ENCODE peak calls at places on chromosomes 11 and 22, in ten cellular contexts. One of them, this sample, is unnamed.
A peak's percentile ranks its signal among the peaks of the same experiment; 100 is the strongest.

GRCh38 chr11:111530091-111530490 is 10.4 kb upstream of the LAYN start:
- DNase-seq in ovary: no peak
- DNase-seq in HTR-8/SVneo: no peak
- DNase-seq in psoas muscle: no peak
- DNase-seq in tibial artery: no peak
- DNase-seq in transverse colon: no peak
- DNase-seq in left cardiac atrium: no peak
- DNase-seq in MCF 10A: no peak
- DNase-seq in HFF-Myc: no peak
- DNase-seq in left colon: no peak
- DNase-seq in this sample: no peak

GRCh38 chr11:15742626-15743243 is 613.6 kb downstream of the SOX6 start:
- DNase-seq in left cardiac atrium: no peak
- DNase-seq in psoas muscle: no peak
- DNase-seq in MCF 10A: no peak
- DNase-seq in transverse colon: no peak
- DNase-seq in HTR-8/SVneo: no peak
- DNase-seq in ovary: no peak
- DNase-seq in HFF-Myc: no peak
- DNase-seq in left colon: no peak
- DNase-seq in tibial artery: no peak
- DNase-seq in this sample: no peak

GRCh38 chr22:45994516-45995404 is 17.8 kb upstream of the WNT7B start:
- DNase-seq in left cardiac atrium: peak; percentile 85
- DNase-seq in tibial artery: peak; percentile 85
- DNase-seq in HTR-8/SVneo: peak; percentile 81
- DNase-seq in HFF-Myc: no peak
- DNase-seq in left colon: peak; percentile 58
- DNase-seq in ovary: peak; percentile 86
- DNase-seq in MCF 10A: peak; percentile 78
- DNase-seq in psoas muscle: peak; percentile 87
- DNase-seq in transverse colon: peak; percentile 83
- DNase-seq in this sample: no peak

GRCh38 chr11:12534549-12534948 is 139.7 kb upstream of the TEAD1 start:
- DNase-seq in ovary: no peak
- DNase-seq in left colon: no peak
- DNase-seq in transverse colon: no peak
- DNase-seq in MCF 10A: no peak
- DNase-seq in HTR-8/SVneo: no peak
- DNase-seq in tibial artery: no peak
- DNase-seq in psoas muscle: no peak
- DNase-seq in HFF-Myc: no peak
- DNase-seq in left cardiac atrium: no peak
- DNase-seq in this sample: no peak

GRCh38 chr22:48218889-48219420 is 1456.5 kb downstream of the TBC1D22A start:
- DNase-seq in psoas muscle: no peak
- DNase-seq in HTR-8/SVneo: no peak
- DNase-seq in left cardiac atrium: no peak
- DNase-seq in ovary: no peak
- DNase-seq in MCF 10A: no peak
- DNase-seq in transverse colon: no peak
- DNase-seq in tibial artery: no peak
- DNase-seq in left colon: no peak
- DNase-seq in HFF-Myc: no peak
- DNase-seq in this sample: no peak

GRCh38 chr11:15286465-15286864 is 171.7 kb downstream of the INSC start:
- DNase-seq in MCF 10A: no peak
- DNase-seq in psoas muscle: no peak
- DNase-seq in tibial artery: no peak
- DNase-seq in transverse colon: no peak
- DNase-seq in left cardiac atrium: no peak
- DNase-seq in ovary: no peak
- DNase-seq in HTR-8/SVneo: no peak
- DNase-seq in left colon: no peak
- DNase-seq in HFF-Myc: no peak
- DNase-seq in this sample: no peak

GRCh38 chr22:50274311-50274710 is 4.1 kb upstream of the MAPK11 start:
- DNase-seq in left cardiac atrium: peak; percentile 61
- DNase-seq in psoas muscle: peak; percentile 55
- DNase-seq in HFF-Myc: no peak
- DNase-seq in HTR-8/SVneo: no peak
- DNase-seq in MCF 10A: peak; percentile 56
- DNase-seq in left colon: no peak
- DNase-seq in transverse colon: peak; percentile 66
- DNase-seq in ovary: peak; percentile 68
- DNase-seq in tibial artery: no peak
- DNase-seq in this sample: no peak

GRCh38 chr22:49979587-49980264 is 19.2 kb downstream of the PIM3 start:
- DNase-seq in HFF-Myc: no peak
- DNase-seq in MCF 10A: peak; percentile 66
- DNase-seq in HTR-8/SVneo: no peak
- DNase-seq in ovary: no peak
- DNase-seq in transverse colon: peak; percentile 53
- DNase-seq in psoas muscle: no peak
- DNase-seq in left cardiac atrium: peak; percentile 38
- DNase-seq in left colon: no peak
- DNase-seq in tibial artery: peak; percentile 25
- DNase-seq in this sample: no peak

GRCh38 chr11:29482510-29482909 is 534.3 kb downstream of the KCNA4 start:
- DNase-seq in left cardiac atrium: no peak
- DNase-seq in MCF 10A: no peak
- DNase-seq in HTR-8/SVneo: no peak
- DNase-seq in transverse colon: no peak
- DNase-seq in left colon: no peak
- DNase-seq in psoas muscle: no peak
- DNase-seq in ovary: no peak
- DNase-seq in tibial artery: no peak
- DNase-seq in HFF-Myc: no peak
- DNase-seq in this sample: no peak

GRCh38 chr11:35180311-35181233 is 41.6 kb downstream of the CD44 start:
- DNase-seq in left colon: no peak
- DNase-seq in MCF 10A: no peak
- DNase-seq in tibial artery: no peak
- DNase-seq in left cardiac atrium: no peak
- DNase-seq in HTR-8/SVneo: no peak
- DNase-seq in HFF-Myc: no peak
- DNase-seq in psoas muscle: no peak
- DNase-seq in ovary: no peak
- DNase-seq in transverse colon: no peak
- DNase-seq in this sample: no peak

GRCh38 chr11:119041821-119042514 is 11.3 kb upstream of the SLC37A4 start:
- DNase-seq in transverse colon: no peak
- DNase-seq in ovary: no peak
- DNase-seq in MCF 10A: no peak
- DNase-seq in left colon: no peak
- DNase-seq in tibial artery: no peak
- DNase-seq in HFF-Myc: no peak
- DNase-seq in left cardiac atrium: no peak
- DNase-seq in HTR-8/SVneo: no peak
- DNase-seq in psoas muscle: no peak
- DNase-seq in this sample: no peak

GRCh38 chr11:63017306-63017974 is 1.8 kb upstream of the SLC22A8 start:
- DNase-seq in HTR-8/SVneo: no peak
- DNase-seq in tibial artery: no peak
- DNase-seq in left cardiac atrium: no peak
- DNase-seq in HFF-Myc: no peak
- DNase-seq in psoas muscle: no peak
- DNase-seq in MCF 10A: no peak
- DNase-seq in transverse colon: no peak
- DNase-seq in ovary: no peak
- DNase-seq in left colon: no peak
- DNase-seq in this sample: no peak

GRCh38 chr11:45809456-45810395 is 4.8 kb downstream of the SLC35C1 start:
- DNase-seq in transverse colon: no peak
- DNase-seq in MCF 10A: no peak
- DNase-seq in psoas muscle: no peak
- DNase-seq in tibial artery: no peak
- DNase-seq in HFF-Myc: no peak
- DNase-seq in left colon: peak; percentile 16
- DNase-seq in HTR-8/SVneo: no peak
- DNase-seq in left cardiac atrium: no peak
- DNase-seq in ovary: no peak
- DNase-seq in this sample: no peak

GRCh38 chr11:44356351-44356750 is 46.4 kb upstream of the ALX4 start:
- DNase-seq in tibial artery: no peak
- DNase-seq in transverse colon: no peak
- DNase-seq in left colon: no peak
- DNase-seq in ovary: no peak
- DNase-seq in left cardiac atrium: no peak
- DNase-seq in psoas muscle: no peak
- DNase-seq in HTR-8/SVneo: no peak
- DNase-seq in MCF 10A: no peak
- DNase-seq in HFF-Myc: no peak
- DNase-seq in this sample: no peak

GRCh38 chr11:64180871-64181270 is 5.1 kb upstream of the STIP1 start:
- DNase-seq in transverse colon: no peak
- DNase-seq in left colon: no peak
- DNase-seq in ovary: no peak
- DNase-seq in HFF-Myc: no peak
- DNase-seq in tibial artery: no peak
- DNase-seq in MCF 10A: no peak
- DNase-seq in psoas muscle: no peak
- DNase-seq in HTR-8/SVneo: no peak
- DNase-seq in left cardiac atrium: no peak
- DNase-seq in this sample: no peak

GRCh38 chr11:76244311-76245061 is 38.2 kb upstream of the WNT11 start:
- DNase-seq in transverse colon: no peak
- DNase-seq in HTR-8/SVneo: no peak
- DNase-seq in left colon: no peak
- DNase-seq in psoas muscle: peak; percentile 9
- DNase-seq in ovary: no peak
- DNase-seq in HFF-Myc: no peak
- DNase-seq in tibial artery: no peak
- DNase-seq in left cardiac atrium: no peak
- DNase-seq in MCF 10A: no peak
- DNase-seq in this sample: no peak

GRCh38 chr11:92384316-92384715 is 159.7 kb downstream of the FAT3 start:
- DNase-seq in left colon: no peak
- DNase-seq in MCF 10A: peak; percentile 9
- DNase-seq in tibial artery: no peak
- DNase-seq in left cardiac atrium: no peak
- DNase-seq in HFF-Myc: no peak
- DNase-seq in ovary: no peak
- DNase-seq in psoas muscle: no peak
- DNase-seq in HTR-8/SVneo: no peak
- DNase-seq in transverse colon: no peak
- DNase-seq in this sample: no peak

GRCh38 chr11:1221848-1222311 is 986 bp upstream of the MUC5B start:
- DNase-seq in transverse colon: peak; percentile 8
- DNase-seq in psoas muscle: peak; percentile 5
- DNase-seq in left colon: peak; percentile 27
- DNase-seq in HTR-8/SVneo: no peak
- DNase-seq in HFF-Myc: no peak
- DNase-seq in tibial artery: no peak
- DNase-seq in ovary: no peak
- DNase-seq in left cardiac atrium: peak; percentile 7
- DNase-seq in MCF 10A: no peak
- DNase-seq in this sample: no peak

GRCh38 chr11:96303067-96303466 is 39.9 kb downstream of the MAML2 start:
- DNase-seq in left cardiac atrium: no peak
- DNase-seq in transverse colon: no peak
- DNase-seq in psoas muscle: no peak
- DNase-seq in left colon: no peak
- DNase-seq in tibial artery: no peak
- DNase-seq in HFF-Myc: no peak
- DNase-seq in MCF 10A: peak; percentile 83
- DNase-seq in HTR-8/SVneo: no peak
- DNase-seq in ovary: no peak
- DNase-seq in this sample: no peak

GRCh38 chr11:37449146-37449545 is 851.1 kb upstream of the RAG2 start:
- DNase-seq in left cardiac atrium: no peak
- DNase-seq in transverse colon: no peak
- DNase-seq in HTR-8/SVneo: peak; percentile 9
- DNase-seq in tibial artery: no peak
- DNase-seq in left colon: no peak
- DNase-seq in psoas muscle: no peak
- DNase-seq in ovary: no peak
- DNase-seq in MCF 10A: peak; percentile 66
- DNase-seq in HFF-Myc: peak; percentile 5
- DNase-seq in this sample: peak; percentile 12

GRCh38 chr11:72079776-72080325 is 491 bp downstream of the NUMA1 start:
- DNase-seq in left cardiac atrium: no peak
- DNase-seq in psoas muscle: no peak
- DNase-seq in tibial artery: no peak
- DNase-seq in MCF 10A: no peak
- DNase-seq in HFF-Myc: no peak
- DNase-seq in HTR-8/SVneo: peak; percentile 72
- DNase-seq in ovary: no peak
- DNase-seq in left colon: no peak
- DNase-seq in transverse colon: peak; percentile 37
- DNase-seq in this sample: no peak

GRCh38 chr11:58573451-58574104 is 2.1 kb downstream of the LPXN start:
- DNase-seq in MCF 10A: peak; percentile 93
- DNase-seq in ovary: peak; percentile 83
- DNase-seq in left cardiac atrium: peak; percentile 73
- DNase-seq in psoas muscle: peak; percentile 67
- DNase-seq in transverse colon: no peak
- DNase-seq in left colon: no peak
- DNase-seq in HFF-Myc: no peak
- DNase-seq in tibial artery: peak; percentile 81
- DNase-seq in HTR-8/SVneo: peak; percentile 55
- DNase-seq in this sample: no peak

GRCh38 chr11:111526501-111526900 is 11.9 kb downstream of the HOATZ start:
- DNase-seq in left cardiac atrium: no peak
- DNase-seq in ovary: no peak
- DNase-seq in tibial artery: no peak
- DNase-seq in MCF 10A: no peak
- DNase-seq in psoas muscle: no peak
- DNase-seq in transverse colon: no peak
- DNase-seq in HFF-Myc: no peak
- DNase-seq in HTR-8/SVneo: peak; percentile 87
- DNase-seq in left colon: no peak
- DNase-seq in this sample: no peak

GRCh38 chr11:97451441-97451840 is 1061.6 kb downstream of the JRKL start:
- DNase-seq in transverse colon: no peak
- DNase-seq in psoas muscle: no peak
- DNase-seq in left colon: no peak
- DNase-seq in tibial artery: no peak
- DNase-seq in MCF 10A: no peak
- DNase-seq in ovary: no peak
- DNase-seq in left cardiac atrium: no peak
- DNase-seq in HTR-8/SVneo: no peak
- DNase-seq in HFF-Myc: no peak
- DNase-seq in this sample: no peak

GRCh38 chr11:47848636-47849155 is 546 bp upstream of the NUP160 start:
- DNase-seq in MCF 10A: no peak
- DNase-seq in ovary: no peak
- DNase-seq in transverse colon: no peak
- DNase-seq in HFF-Myc: no peak
- DNase-seq in left colon: no peak
- DNase-seq in psoas muscle: no peak
- DNase-seq in HTR-8/SVneo: no peak
- DNase-seq in tibial artery: no peak
- DNase-seq in left cardiac atrium: no peak
- DNase-seq in this sample: no peak

GRCh38 chr22:44611880-44612496 is 90.0 kb upstream of the PRR5 start:
- DNase-seq in transverse colon: no peak
- DNase-seq in tibial artery: no peak
- DNase-seq in left colon: no peak
- DNase-seq in psoas muscle: no peak
- DNase-seq in ovary: no peak
- DNase-seq in MCF 10A: no peak
- DNase-seq in HFF-Myc: no peak
- DNase-seq in left cardiac atrium: no peak
- DNase-seq in HTR-8/SVneo: no peak
- DNase-seq in this sample: no peak

GRCh38 chr11:110524227-110524626 is 94.5 kb downstream of the FDX1 start:
- DNase-seq in tibial artery: no peak
- DNase-seq in HTR-8/SVneo: no peak
- DNase-seq in ovary: no peak
- DNase-seq in HFF-Myc: peak; percentile 67
- DNase-seq in MCF 10A: peak; percentile 84
- DNase-seq in psoas muscle: no peak
- DNase-seq in left cardiac atrium: no peak
- DNase-seq in left colon: no peak
- DNase-seq in transverse colon: no peak
- DNase-seq in this sample: no peak

GRCh38 chr11:19868281-19868821 is 155.7 kb downstream of the NAV2 start:
- DNase-seq in left cardiac atrium: peak; percentile 57
- DNase-seq in psoas muscle: peak; percentile 55
- DNase-seq in left colon: no peak
- DNase-seq in HFF-Myc: no peak
- DNase-seq in ovary: no peak
- DNase-seq in MCF 10A: peak; percentile 100
- DNase-seq in HTR-8/SVneo: peak; percentile 8
- DNase-seq in tibial artery: peak; percentile 40
- DNase-seq in transverse colon: peak; percentile 11
- DNase-seq in this sample: no peak

This sample was measured in brain pericyte.